ENCODE peak calls at places on chromosomes 2 and 18, in ten cellular contexts. A, P, E, Y, R, C, J, N, X and O are unnamed samples.

GRCh38 chr2:112881217-112882000 is 29.6 kb upstream of the IL37 start:
- DNase-seq in A (no peak), P (no peak), E (no peak), Y (peak; percentile 77), R (no peak), C (no peak), J (no peak), N (peak; percentile 70), X (peak; percentile 97), O (no peak)

GRCh38 chr2:227188292-227188691 is 23.9 kb downstream of the COL4A3 start:
- DNase-seq in A (no peak), P (no peak), E (no peak), Y (no peak), R (no peak), C (no peak), J (no peak), N (no peak), X (no peak), O (no peak)

GRCh38 chr2:202932425-202933138 is 20.5 kb downstream of the CARF start:
- DNase-seq in A (no peak), P (no peak), E (no peak), Y (no peak), R (no peak), C (no peak), J (no peak), N (no peak), X (peak; percentile 71), O (no peak)

GRCh38 chr2:26848336-26849055 is 564 bp downstream of the DPYSL5 start:
- DNase-seq in A (peak; percentile 84), P (no peak), E (peak; percentile 44), Y (no peak), R (peak; percentile 28), C (peak; percentile 79), J (peak; percentile 69), N (no peak), X (peak; percentile 2), O (no peak)

GRCh38 chr2:118698564-118698963 is 148.9 kb downstream of the EN1 start:
- DNase-seq in A (peak; percentile 25), P (no peak), E (no peak), Y (no peak), R (no peak), C (no peak), J (no peak), N (no peak), X (no peak), O (no peak)

GRCh38 chr2:229783108-229783721 is 68.9 kb upstream of the DNER start:
- DNase-seq in A (no peak), P (no peak), E (no peak), Y (no peak), R (no peak), C (no peak), J (no peak), N (no peak), X (no peak), O (no peak)

GRCh38 chr2:45649855-45650806 is 1.3 kb upstream of the PRKCE start:
- DNase-seq in A (peak; percentile 85), P (no peak), E (peak; percentile 48), Y (no peak), R (peak; percentile 75), C (peak; percentile 93), J (peak; percentile 63), N (peak; percentile 93), X (peak; percentile 70), O (peak; percentile 64)

GRCh38 chr2:229673676-229674075 is 40.7 kb downstream of the DNER start:
- DNase-seq in A (no peak), P (no peak), E (no peak), Y (no peak), R (no peak), C (no peak), J (no peak), N (no peak), X (peak; percentile 8), O (no peak)

GRCh38 chr2:203690110-203691047 is 16.1 kb upstream of the CD28 start:
- DNase-seq in A (no peak), P (no peak), E (no peak), Y (no peak), R (no peak), C (no peak), J (peak; percentile 71), N (no peak), X (no peak), O (no peak)

GRCh38 chr2:235570256-235570655 is 76.4 kb downstream of the AGAP1 start:
- DNase-seq in A (no peak), P (no peak), E (no peak), Y (no peak), R (no peak), C (no peak), J (no peak), N (no peak), X (peak; percentile 12), O (no peak)

GRCh38 chr2:237798236-237799059 is at the start of gene RBM44:
- DNase-seq in A (no peak), P (no peak), E (no peak), Y (no peak), R (no peak), C (no peak), J (no peak), N (no peak), X (no peak), O (no peak)

GRCh38 chr2:45267062-45267702 is 257.9 kb upstream of the SIX2 start:
- DNase-seq in A (peak; percentile 40), P (no peak), E (no peak), Y (no peak), R (no peak), C (no peak), J (no peak), N (no peak), X (no peak), O (peak; percentile 25)

GRCh38 chr18:68121826-68122225 is 593.1 kb downstream of the TMX3 start:
- DNase-seq in A (no peak), P (no peak), E (no peak), Y (no peak), R (no peak), C (no peak), J (no peak), N (no peak), X (peak; percentile 40), O (no peak)

GRCh38 chr2:180015951-180016709 is 9.0 kb upstream of the CWC22 start:
- DNase-seq in A (no peak), P (no peak), E (no peak), Y (no peak), R (no peak), C (no peak), J (no peak), N (no peak), X (peak; percentile 31), O (no peak)

GRCh38 chr2:197575987-197576386 is 60.1 kb downstream of the MOB4 start:
- DNase-seq in A (no peak), P (no peak), E (no peak), Y (no peak), R (no peak), C (no peak), J (no peak), N (no peak), X (peak; percentile 42), O (no peak)

GRCh38 chr2:15638720-15639119 is 47.1 kb downstream of the DDX1 start:
- DNase-seq in A (no peak), P (no peak), E (no peak), Y (no peak), R (no peak), C (no peak), J (no peak), N (no peak), X (peak; percentile 17), O (no peak)

GRCh38 chr2:196586511-196586991 is 53.0 kb upstream of the CCDC150 start:
- DNase-seq in A (no peak), P (peak; percentile 58), E (no peak), Y (no peak), R (no peak), C (no peak), J (no peak), N (no peak), X (peak; percentile 74), O (no peak)

DNA sequence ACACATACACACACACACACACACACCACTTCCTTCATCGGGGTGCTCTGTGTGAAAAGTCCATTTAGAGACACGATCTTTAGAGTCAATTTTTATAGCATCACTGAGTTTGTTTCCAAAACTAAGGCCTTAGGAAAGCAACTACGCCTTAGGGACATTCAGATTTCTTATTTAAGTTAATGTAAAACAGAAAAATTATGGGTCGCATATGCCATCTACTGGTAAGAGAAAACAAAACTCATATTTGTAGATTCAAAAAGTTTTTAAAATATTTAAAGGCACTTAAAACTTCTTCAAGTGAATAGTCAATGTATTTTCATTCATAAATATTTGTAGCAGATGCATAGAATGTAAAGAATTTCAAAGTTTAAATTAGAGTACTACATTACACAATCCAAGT is 166.2 kb downstream of the ATAD2B start:
- DNase-seq in A (no peak), P (no peak), E (no peak), Y (no peak), R (no peak), C (no peak), J (no peak), N (no peak), X (no peak), O (no peak)
- TF ChIP-seq CTCF in A (peak; percentile 61), P (no peak), E (peak; percentile 62), Y (no peak), R (no peak), C (no peak), J (no peak), N (no peak), X (peak; percentile 25), O (peak; percentile 23)

DNA sequence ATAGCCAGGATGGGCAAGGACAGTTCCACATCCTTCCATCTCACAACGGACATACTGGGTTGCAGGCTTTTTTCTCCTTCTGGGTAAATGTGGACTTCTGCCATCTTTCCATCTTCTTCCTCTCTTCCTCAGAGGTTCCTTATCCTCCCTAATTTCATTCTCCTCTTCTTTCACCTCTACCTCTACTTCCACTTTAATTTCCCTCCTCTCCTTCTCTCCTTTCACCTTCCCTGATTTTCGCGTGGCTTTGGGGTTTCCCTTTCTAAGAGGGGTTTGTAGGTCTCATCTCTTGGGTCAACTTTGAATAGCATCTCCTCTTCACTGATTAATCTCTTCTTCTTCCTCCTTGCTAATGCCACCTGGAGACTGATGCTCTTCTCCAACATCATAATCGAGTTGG is 17.1 kb downstream of the POLR2D start:
- DNase-seq in A (no peak), P (no peak), E (no peak), Y (no peak), R (no peak), C (no peak), J (no peak), N (no peak), X (no peak), O (no peak)
- TF ChIP-seq CTCF in A (no peak), P (no peak), E (no peak), Y (no peak), R (no peak), C (no peak), J (no peak), N (no peak), X (no peak), O (no peak)

GRCh38 chr2:70686577-70687460 is 81.2 kb downstream of the ADD2 start:
- DNase-seq in A (peak; percentile 94), P (no peak), E (peak; percentile 8), Y (peak; percentile 74), R (no peak), C (no peak), J (peak; percentile 81), N (peak; percentile 69), X (peak; percentile 30), O (no peak)
- TF ChIP-seq CTCF in A (peak; percentile 84), P (peak; percentile 35), E (peak; percentile 37), Y (peak; percentile 85), R (peak; percentile 4), C (no peak), J (peak; percentile 58), N (no peak), X (peak; percentile 57), O (no peak)

GRCh38 chr18:9642799-9643445 is 28.6 kb upstream of the PPP4R1 start:
- DNase-seq in A (peak; percentile 65), P (no peak), E (no peak), Y (no peak), R (no peak), C (no peak), J (no peak), N (no peak), X (peak; percentile 73), O (no peak)
- TF ChIP-seq CTCF in A (no peak), P (no peak), E (no peak), Y (no peak), R (no peak), C (no peak), J (no peak), N (no peak), X (no peak), O (no peak)